ENCODE peak calls at places on chromosomes 4 and X, in ten cellular contexts. One of them, this sample, is unnamed.

GRCh38 chr4:76199664-76200211 is 13.9 kb downstream of the SCARB2 start:
- DNase-seq in Right ventricle myocardium superior: peak
- DNase-seq in Kasumi-1: peak
- DNase-seq in GM12865: peak
- DNase-seq in myocyte: peak
- DNase-seq in stimulated activated CD4-positive, alpha-beta T cell treated with anti-CD3 and anti-CD28 coated beads, Interleukin-15, amount 100 ng/mL, for 24 hours: peak
- DNase-seq in HAP-1: no peak
- DNase-seq in stimulated activated CD8-positive, alpha-beta memory T cell treated with anti-CD3 and anti-CD28 coated beads, Interleukin-12 subunit alpha, Interleukin-12 subunit beta, amount 100 ng/mL, for 1 hour: no peak
- DNase-seq in choroid plexus epithelial cell: no peak
- DNase-seq in MM.1S: peak
- DNase-seq in this sample: no peak

GRCh38 chrX:38279188-38279587 is 48.1 kb downstream of the RPGR start:
- DNase-seq in Right ventricle myocardium superior: no peak
- DNase-seq in GM12865: no peak
- DNase-seq in HAP-1: no peak
- DNase-seq in Kasumi-1: no peak
- DNase-seq in MM.1S: no peak
- DNase-seq in stimulated activated CD8-positive, alpha-beta memory T cell treated with anti-CD3 and anti-CD28 coated beads, Interleukin-12 subunit alpha, Interleukin-12 subunit beta, amount 100 ng/mL, for 1 hour: no peak
- DNase-seq in stimulated activated CD4-positive, alpha-beta T cell treated with anti-CD3 and anti-CD28 coated beads, Interleukin-15, amount 100 ng/mL, for 24 hours: no peak
- DNase-seq in myocyte: no peak
- DNase-seq in choroid plexus epithelial cell: peak
- DNase-seq in this sample: no peak

GRCh38 chr4:78616046-78616498 is 64.5 kb downstream of the ANXA3 start:
- DNase-seq in GM12865: no peak
- DNase-seq in Right ventricle myocardium superior: no peak
- DNase-seq in stimulated activated CD4-positive, alpha-beta T cell treated with anti-CD3 and anti-CD28 coated beads, Interleukin-15, amount 100 ng/mL, for 24 hours: no peak
- DNase-seq in stimulated activated CD8-positive, alpha-beta memory T cell treated with anti-CD3 and anti-CD28 coated beads, Interleukin-12 subunit alpha, Interleukin-12 subunit beta, amount 100 ng/mL, for 1 hour: no peak
- DNase-seq in MM.1S: no peak
- DNase-seq in choroid plexus epithelial cell: peak
- DNase-seq in myocyte: no peak
- DNase-seq in Kasumi-1: no peak
- DNase-seq in HAP-1: no peak
- DNase-seq in this sample: no peak

GRCh38 chrX:335758-336155 is 17.2 kb upstream of the GTPBP6 start:
- DNase-seq in Kasumi-1: no peak
- DNase-seq in Right ventricle myocardium superior: peak
- DNase-seq in myocyte: no peak
- DNase-seq in stimulated activated CD8-positive, alpha-beta memory T cell treated with anti-CD3 and anti-CD28 coated beads, Interleukin-12 subunit alpha, Interleukin-12 subunit beta, amount 100 ng/mL, for 1 hour: no peak
- DNase-seq in choroid plexus epithelial cell: no peak
- DNase-seq in GM12865: no peak
- DNase-seq in stimulated activated CD4-positive, alpha-beta T cell treated with anti-CD3 and anti-CD28 coated beads, Interleukin-15, amount 100 ng/mL, for 24 hours: no peak
- DNase-seq in MM.1S: no peak
- DNase-seq in HAP-1: no peak
- DNase-seq in this sample: no peak

GRCh38 chr4:108425988-108426387 is 194.4 kb upstream of the RPL34 start:
- DNase-seq in MM.1S: no peak
- DNase-seq in Kasumi-1: no peak
- DNase-seq in choroid plexus epithelial cell: peak
- DNase-seq in stimulated activated CD8-positive, alpha-beta memory T cell treated with anti-CD3 and anti-CD28 coated beads, Interleukin-12 subunit alpha, Interleukin-12 subunit beta, amount 100 ng/mL, for 1 hour: no peak
- DNase-seq in GM12865: no peak
- DNase-seq in stimulated activated CD4-positive, alpha-beta T cell treated with anti-CD3 and anti-CD28 coated beads, Interleukin-15, amount 100 ng/mL, for 24 hours: no peak
- DNase-seq in Right ventricle myocardium superior: no peak
- DNase-seq in myocyte: peak
- DNase-seq in HAP-1: peak
- DNase-seq in this sample: no peak

GRCh38 chr4:56658410-56659003 is 22.6 kb downstream of the HOPX start:
- DNase-seq in stimulated activated CD4-positive, alpha-beta T cell treated with anti-CD3 and anti-CD28 coated beads, Interleukin-15, amount 100 ng/mL, for 24 hours: no peak
- DNase-seq in stimulated activated CD8-positive, alpha-beta memory T cell treated with anti-CD3 and anti-CD28 coated beads, Interleukin-12 subunit alpha, Interleukin-12 subunit beta, amount 100 ng/mL, for 1 hour: no peak
- DNase-seq in choroid plexus epithelial cell: peak
- DNase-seq in MM.1S: no peak
- DNase-seq in myocyte: peak
- DNase-seq in GM12865: no peak
- DNase-seq in Kasumi-1: no peak
- DNase-seq in Right ventricle myocardium superior: no peak
- DNase-seq in HAP-1: no peak
- DNase-seq in this sample: no peak

GRCh38 chr4:83217721-83218522 is 66.7 kb downstream of the COQ2 start:
- DNase-seq in myocyte: no peak
- DNase-seq in MM.1S: peak
- DNase-seq in choroid plexus epithelial cell: peak
- DNase-seq in Right ventricle myocardium superior: no peak
- DNase-seq in stimulated activated CD8-positive, alpha-beta memory T cell treated with anti-CD3 and anti-CD28 coated beads, Interleukin-12 subunit alpha, Interleukin-12 subunit beta, amount 100 ng/mL, for 1 hour: peak
- DNase-seq in HAP-1: no peak
- DNase-seq in Kasumi-1: peak
- DNase-seq in GM12865: peak
- DNase-seq in stimulated activated CD4-positive, alpha-beta T cell treated with anti-CD3 and anti-CD28 coated beads, Interleukin-15, amount 100 ng/mL, for 24 hours: peak
- DNase-seq in this sample: peak

GRCh38 chr4:38132140-38132673 is 172.0 kb downstream of the PTTG2 start:
- DNase-seq in stimulated activated CD8-positive, alpha-beta memory T cell treated with anti-CD3 and anti-CD28 coated beads, Interleukin-12 subunit alpha, Interleukin-12 subunit beta, amount 100 ng/mL, for 1 hour: peak
- DNase-seq in myocyte: peak
- DNase-seq in Kasumi-1: no peak
- DNase-seq in stimulated activated CD4-positive, alpha-beta T cell treated with anti-CD3 and anti-CD28 coated beads, Interleukin-15, amount 100 ng/mL, for 24 hours: peak
- DNase-seq in Right ventricle myocardium superior: no peak
- DNase-seq in GM12865: peak
- DNase-seq in MM.1S: peak
- DNase-seq in HAP-1: no peak
- DNase-seq in choroid plexus epithelial cell: peak
- DNase-seq in this sample: peak

GRCh38 chrX:93319604-93320003 is 353.8 kb downstream of the NAP1L3 start:
- DNase-seq in myocyte: no peak
- DNase-seq in MM.1S: no peak
- DNase-seq in Kasumi-1: no peak
- DNase-seq in GM12865: no peak
- DNase-seq in Right ventricle myocardium superior: no peak
- DNase-seq in choroid plexus epithelial cell: no peak
- DNase-seq in stimulated activated CD4-positive, alpha-beta T cell treated with anti-CD3 and anti-CD28 coated beads, Interleukin-15, amount 100 ng/mL, for 24 hours: no peak
- DNase-seq in stimulated activated CD8-positive, alpha-beta memory T cell treated with anti-CD3 and anti-CD28 coated beads, Interleukin-12 subunit alpha, Interleukin-12 subunit beta, amount 100 ng/mL, for 1 hour: no peak
- DNase-seq in HAP-1: no peak
- DNase-seq in this sample: no peak

GRCh38 chrX:150773117-150773516 is 79.9 kb downstream of the MTMR1 start:
- DNase-seq in GM12865: no peak
- DNase-seq in Kasumi-1: no peak
- DNase-seq in Right ventricle myocardium superior: no peak
- DNase-seq in stimulated activated CD4-positive, alpha-beta T cell treated with anti-CD3 and anti-CD28 coated beads, Interleukin-15, amount 100 ng/mL, for 24 hours: no peak
- DNase-seq in MM.1S: no peak
- DNase-seq in stimulated activated CD8-positive, alpha-beta memory T cell treated with anti-CD3 and anti-CD28 coated beads, Interleukin-12 subunit alpha, Interleukin-12 subunit beta, amount 100 ng/mL, for 1 hour: no peak
- DNase-seq in choroid plexus epithelial cell: no peak
- DNase-seq in myocyte: no peak
- DNase-seq in HAP-1: no peak
- DNase-seq in this sample: no peak

GRCh38 chr4:121199742-121200561 is 35.8 kb upstream of the TNIP3 start:
- DNase-seq in choroid plexus epithelial cell: no peak
- DNase-seq in Kasumi-1: no peak
- DNase-seq in Right ventricle myocardium superior: no peak
- DNase-seq in GM12865: peak
- DNase-seq in MM.1S: no peak
- DNase-seq in myocyte: no peak
- DNase-seq in stimulated activated CD8-positive, alpha-beta memory T cell treated with anti-CD3 and anti-CD28 coated beads, Interleukin-12 subunit alpha, Interleukin-12 subunit beta, amount 100 ng/mL, for 1 hour: no peak
- DNase-seq in stimulated activated CD4-positive, alpha-beta T cell treated with anti-CD3 and anti-CD28 coated beads, Interleukin-15, amount 100 ng/mL, for 24 hours: peak
- DNase-seq in HAP-1: no peak
- DNase-seq in this sample: peak

GRCh38 chr4:139913995-139914394 is 240.0 kb downstream of the MAML3 start:
- DNase-seq in myocyte: no peak
- DNase-seq in stimulated activated CD8-positive, alpha-beta memory T cell treated with anti-CD3 and anti-CD28 coated beads, Interleukin-12 subunit alpha, Interleukin-12 subunit beta, amount 100 ng/mL, for 1 hour: no peak
- DNase-seq in Kasumi-1: no peak
- DNase-seq in choroid plexus epithelial cell: peak
- DNase-seq in MM.1S: no peak
- DNase-seq in stimulated activated CD4-positive, alpha-beta T cell treated with anti-CD3 and anti-CD28 coated beads, Interleukin-15, amount 100 ng/mL, for 24 hours: no peak
- DNase-seq in Right ventricle myocardium superior: no peak
- DNase-seq in GM12865: no peak
- DNase-seq in HAP-1: peak
- DNase-seq in this sample: no peak

GRCh38 chr4:125750827-125751466 is 436.2 kb downstream of the FAT4 start:
- DNase-seq in stimulated activated CD4-positive, alpha-beta T cell treated with anti-CD3 and anti-CD28 coated beads, Interleukin-15, amount 100 ng/mL, for 24 hours: no peak
- DNase-seq in stimulated activated CD8-positive, alpha-beta memory T cell treated with anti-CD3 and anti-CD28 coated beads, Interleukin-12 subunit alpha, Interleukin-12 subunit beta, amount 100 ng/mL, for 1 hour: no peak
- DNase-seq in myocyte: peak
- DNase-seq in choroid plexus epithelial cell: peak
- DNase-seq in Kasumi-1: no peak
- DNase-seq in Right ventricle myocardium superior: no peak
- DNase-seq in MM.1S: no peak
- DNase-seq in GM12865: no peak
- DNase-seq in HAP-1: no peak
- DNase-seq in this sample: no peak

GRCh38 chr4:177879851-177880250 is 437.6 kb upstream of the AGA start:
- DNase-seq in myocyte: no peak
- DNase-seq in GM12865: peak
- DNase-seq in choroid plexus epithelial cell: no peak
- DNase-seq in stimulated activated CD8-positive, alpha-beta memory T cell treated with anti-CD3 and anti-CD28 coated beads, Interleukin-12 subunit alpha, Interleukin-12 subunit beta, amount 100 ng/mL, for 1 hour: no peak
- DNase-seq in stimulated activated CD4-positive, alpha-beta T cell treated with anti-CD3 and anti-CD28 coated beads, Interleukin-15, amount 100 ng/mL, for 24 hours: no peak
- DNase-seq in Kasumi-1: no peak
- DNase-seq in Right ventricle myocardium superior: no peak
- DNase-seq in HAP-1: no peak
- DNase-seq in MM.1S: no peak
- DNase-seq in this sample: no peak

GRCh38 chr4:181202249-181202648 is 1041.0 kb upstream of the TENM3 start:
- DNase-seq in stimulated activated CD4-positive, alpha-beta T cell treated with anti-CD3 and anti-CD28 coated beads, Interleukin-15, amount 100 ng/mL, for 24 hours: no peak
- DNase-seq in GM12865: no peak
- DNase-seq in Kasumi-1: peak
- DNase-seq in Right ventricle myocardium superior: no peak
- DNase-seq in choroid plexus epithelial cell: no peak
- DNase-seq in stimulated activated CD8-positive, alpha-beta memory T cell treated with anti-CD3 and anti-CD28 coated beads, Interleukin-12 subunit alpha, Interleukin-12 subunit beta, amount 100 ng/mL, for 1 hour: no peak
- DNase-seq in HAP-1: no peak
- DNase-seq in MM.1S: no peak
- DNase-seq in myocyte: no peak
- DNase-seq in this sample: no peak

GRCh38 chr4:168585168-168586091 is 88.6 kb downstream of the PALLD start:
- DNase-seq in Kasumi-1: peak
- DNase-seq in myocyte: peak
- DNase-seq in stimulated activated CD8-positive, alpha-beta memory T cell treated with anti-CD3 and anti-CD28 coated beads, Interleukin-12 subunit alpha, Interleukin-12 subunit beta, amount 100 ng/mL, for 1 hour: no peak
- DNase-seq in stimulated activated CD4-positive, alpha-beta T cell treated with anti-CD3 and anti-CD28 coated beads, Interleukin-15, amount 100 ng/mL, for 24 hours: peak
- DNase-seq in GM12865: peak
- DNase-seq in choroid plexus epithelial cell: peak
- DNase-seq in Right ventricle myocardium superior: peak
- DNase-seq in MM.1S: no peak
- DNase-seq in HAP-1: peak
- DNase-seq in this sample: peak

GRCh38 chrX:46707274-46707965 is 51.5 kb downstream of the SLC9A7 start:
- DNase-seq in Right ventricle myocardium superior: no peak
- DNase-seq in GM12865: no peak
- DNase-seq in stimulated activated CD4-positive, alpha-beta T cell treated with anti-CD3 and anti-CD28 coated beads, Interleukin-15, amount 100 ng/mL, for 24 hours: no peak
- DNase-seq in HAP-1: no peak
- DNase-seq in stimulated activated CD8-positive, alpha-beta memory T cell treated with anti-CD3 and anti-CD28 coated beads, Interleukin-12 subunit alpha, Interleukin-12 subunit beta, amount 100 ng/mL, for 1 hour: no peak
- DNase-seq in myocyte: no peak
- DNase-seq in Kasumi-1: no peak
- DNase-seq in MM.1S: no peak
- DNase-seq in choroid plexus epithelial cell: no peak
- DNase-seq in this sample: no peak

GRCh38 chr4:65007841-65008439 is 598.7 kb upstream of the TECRL start:
- DNase-seq in choroid plexus epithelial cell: peak
- DNase-seq in myocyte: peak
- DNase-seq in stimulated activated CD8-positive, alpha-beta memory T cell treated with anti-CD3 and anti-CD28 coated beads, Interleukin-12 subunit alpha, Interleukin-12 subunit beta, amount 100 ng/mL, for 1 hour: no peak
- DNase-seq in GM12865: peak
- DNase-seq in MM.1S: peak
- DNase-seq in stimulated activated CD4-positive, alpha-beta T cell treated with anti-CD3 and anti-CD28 coated beads, Interleukin-15, amount 100 ng/mL, for 24 hours: no peak
- DNase-seq in Kasumi-1: peak
- DNase-seq in Right ventricle myocardium superior: no peak
- DNase-seq in HAP-1: peak
- DNase-seq in this sample: no peak

GRCh38 chrX:153507484-153508178 is 9.8 kb upstream of the ATP2B3 start:
- DNase-seq in myocyte: peak
- DNase-seq in HAP-1: peak
- DNase-seq in Kasumi-1: peak
- DNase-seq in stimulated activated CD4-positive, alpha-beta T cell treated with anti-CD3 and anti-CD28 coated beads, Interleukin-15, amount 100 ng/mL, for 24 hours: peak
- DNase-seq in GM12865: peak
- DNase-seq in MM.1S: peak
- DNase-seq in choroid plexus epithelial cell: peak
- DNase-seq in Right ventricle myocardium superior: peak
- DNase-seq in stimulated activated CD8-positive, alpha-beta memory T cell treated with anti-CD3 and anti-CD28 coated beads, Interleukin-12 subunit alpha, Interleukin-12 subunit beta, amount 100 ng/mL, for 1 hour: peak
- DNase-seq in this sample: peak

GRCh38 chr4:148073349-148073748 is 341.5 kb downstream of the ARHGAP10 start:
- DNase-seq in HAP-1: no peak
- DNase-seq in myocyte: no peak
- DNase-seq in choroid plexus epithelial cell: no peak
- DNase-seq in Right ventricle myocardium superior: no peak
- DNase-seq in stimulated activated CD8-positive, alpha-beta memory T cell treated with anti-CD3 and anti-CD28 coated beads, Interleukin-12 subunit alpha, Interleukin-12 subunit beta, amount 100 ng/mL, for 1 hour: no peak
- DNase-seq in stimulated activated CD4-positive, alpha-beta T cell treated with anti-CD3 and anti-CD28 coated beads, Interleukin-15, amount 100 ng/mL, for 24 hours: no peak
- DNase-seq in Kasumi-1: no peak
- DNase-seq in GM12865: no peak
- DNase-seq in MM.1S: no peak
- DNase-seq in this sample: no peak

GRCh38 chr4:73127839-73128448 is 58.4 kb upstream of the COX18 start:
- DNase-seq in stimulated activated CD4-positive, alpha-beta T cell treated with anti-CD3 and anti-CD28 coated beads, Interleukin-15, amount 100 ng/mL, for 24 hours: no peak
- DNase-seq in HAP-1: peak
- DNase-seq in myocyte: peak
- DNase-seq in stimulated activated CD8-positive, alpha-beta memory T cell treated with anti-CD3 and anti-CD28 coated beads, Interleukin-12 subunit alpha, Interleukin-12 subunit beta, amount 100 ng/mL, for 1 hour: no peak
- DNase-seq in MM.1S: no peak
- DNase-seq in choroid plexus epithelial cell: peak
- DNase-seq in Kasumi-1: peak
- DNase-seq in GM12865: peak
- DNase-seq in Right ventricle myocardium superior: no peak
- DNase-seq in this sample: no peak

GRCh38 chr4:71456841-71457240 is 118.0 kb downstream of the SLC4A4 start:
- DNase-seq in choroid plexus epithelial cell: peak
- DNase-seq in GM12865: no peak
- DNase-seq in HAP-1: no peak
- DNase-seq in Right ventricle myocardium superior: no peak
- DNase-seq in stimulated activated CD8-positive, alpha-beta memory T cell treated with anti-CD3 and anti-CD28 coated beads, Interleukin-12 subunit alpha, Interleukin-12 subunit beta, amount 100 ng/mL, for 1 hour: no peak
- DNase-seq in stimulated activated CD4-positive, alpha-beta T cell treated with anti-CD3 and anti-CD28 coated beads, Interleukin-15, amount 100 ng/mL, for 24 hours: no peak
- DNase-seq in myocyte: peak
- DNase-seq in MM.1S: no peak
- DNase-seq in Kasumi-1: no peak
- DNase-seq in this sample: no peak

GRCh38 chrX:153476628-153477027 is 6.3 kb upstream of the HAUS7 start:
- DNase-seq in myocyte: no peak
- DNase-seq in MM.1S: no peak
- DNase-seq in HAP-1: no peak
- DNase-seq in choroid plexus epithelial cell: no peak
- DNase-seq in stimulated activated CD8-positive, alpha-beta memory T cell treated with anti-CD3 and anti-CD28 coated beads, Interleukin-12 subunit alpha, Interleukin-12 subunit beta, amount 100 ng/mL, for 1 hour: no peak
- DNase-seq in Kasumi-1: no peak
- DNase-seq in stimulated activated CD4-positive, alpha-beta T cell treated with anti-CD3 and anti-CD28 coated beads, Interleukin-15, amount 100 ng/mL, for 24 hours: no peak
- DNase-seq in GM12865: no peak
- DNase-seq in Right ventricle myocardium superior: peak
- DNase-seq in this sample: no peak

GRCh38 chr4:8599657-8600056 is 7.1 kb downstream of the CPZ start:
- DNase-seq in GM12865: no peak
- DNase-seq in myocyte: peak
- DNase-seq in Right ventricle myocardium superior: no peak
- DNase-seq in stimulated activated CD4-positive, alpha-beta T cell treated with anti-CD3 and anti-CD28 coated beads, Interleukin-15, amount 100 ng/mL, for 24 hours: no peak
- DNase-seq in MM.1S: no peak
- DNase-seq in Kasumi-1: no peak
- DNase-seq in choroid plexus epithelial cell: peak
- DNase-seq in stimulated activated CD8-positive, alpha-beta memory T cell treated with anti-CD3 and anti-CD28 coated beads, Interleukin-12 subunit alpha, Interleukin-12 subunit beta, amount 100 ng/mL, for 1 hour: no peak
- DNase-seq in HAP-1: no peak
- DNase-seq in this sample: no peak

GRCh38 chr4:152935661-152936445 is at the start of gene FHDC1:
- DNase-seq in stimulated activated CD8-positive, alpha-beta memory T cell treated with anti-CD3 and anti-CD28 coated beads, Interleukin-12 subunit alpha, Interleukin-12 subunit beta, amount 100 ng/mL, for 1 hour: no peak
- DNase-seq in choroid plexus epithelial cell: no peak
- DNase-seq in MM.1S: peak
- DNase-seq in myocyte: peak
- DNase-seq in Right ventricle myocardium superior: no peak
- DNase-seq in Kasumi-1: no peak
- DNase-seq in HAP-1: peak
- DNase-seq in GM12865: peak
- DNase-seq in stimulated activated CD4-positive, alpha-beta T cell treated with anti-CD3 and anti-CD28 coated beads, Interleukin-15, amount 100 ng/mL, for 24 hours: peak
- DNase-seq in this sample: peak

GRCh38 chrX:42290608-42291007 is 367.3 kb upstream of the CASK start:
- DNase-seq in choroid plexus epithelial cell: peak
- DNase-seq in HAP-1: peak
- DNase-seq in GM12865: peak
- DNase-seq in stimulated activated CD4-positive, alpha-beta T cell treated with anti-CD3 and anti-CD28 coated beads, Interleukin-15, amount 100 ng/mL, for 24 hours: no peak
- DNase-seq in stimulated activated CD8-positive, alpha-beta memory T cell treated with anti-CD3 and anti-CD28 coated beads, Interleukin-12 subunit alpha, Interleukin-12 subunit beta, amount 100 ng/mL, for 1 hour: no peak
- DNase-seq in Right ventricle myocardium superior: no peak
- DNase-seq in myocyte: no peak
- DNase-seq in Kasumi-1: peak
- DNase-seq in MM.1S: no peak
- DNase-seq in this sample: no peak

GRCh38 chr4:127250577-127250976 is 382.2 kb upstream of the INTU start:
- DNase-seq in choroid plexus epithelial cell: no peak
- DNase-seq in MM.1S: no peak
- DNase-seq in HAP-1: no peak
- DNase-seq in myocyte: no peak
- DNase-seq in stimulated activated CD8-positive, alpha-beta memory T cell treated with anti-CD3 and anti-CD28 coated beads, Interleukin-12 subunit alpha, Interleukin-12 subunit beta, amount 100 ng/mL, for 1 hour: no peak
- DNase-seq in stimulated activated CD4-positive, alpha-beta T cell treated with anti-CD3 and anti-CD28 coated beads, Interleukin-15, amount 100 ng/mL, for 24 hours: no peak
- DNase-seq in Right ventricle myocardium superior: no peak
- DNase-seq in Kasumi-1: peak
- DNase-seq in GM12865: peak
- DNase-seq in this sample: no peak

GRCh38 chr4:42501624-42502401 is 104.5 kb downstream of the SHISA3 start:
- DNase-seq in MM.1S: no peak
- DNase-seq in myocyte: no peak
- DNase-seq in stimulated activated CD4-positive, alpha-beta T cell treated with anti-CD3 and anti-CD28 coated beads, Interleukin-15, amount 100 ng/mL, for 24 hours: no peak
- DNase-seq in Kasumi-1: no peak
- DNase-seq in Right ventricle myocardium superior: no peak
- DNase-seq in GM12865: no peak
- DNase-seq in stimulated activated CD8-positive, alpha-beta memory T cell treated with anti-CD3 and anti-CD28 coated beads, Interleukin-12 subunit alpha, Interleukin-12 subunit beta, amount 100 ng/mL, for 1 hour: no peak
- DNase-seq in HAP-1: no peak
- DNase-seq in choroid plexus epithelial cell: peak
- DNase-seq in this sample: no peak

This sample was measured in activated CD8-positive, alpha-beta T cell treated with anti-CD3 and anti-CD28 coated beads, Interleukin-2, amount 10 ng/mL, durations not matched to agents 7 days and 5 days.